ENCODE peak calls at places on chromosome 5, in eight cellular contexts. V is CD4-positive, CD25-positive, alpha-beta regulatory T cell; U is M059J; Q is tibial artery; A is stromal cell of bone marrow; D is WTC11; N is PC-9; C is LoVo. M is an unnamed sample.

GRCh38 chr5:58999804-59000595 is 417.1 kb downstream of the RAB3C start:
- DNase-seq in V (no peak), U (peak), Q (no peak), A (no peak), D (peak), N (no peak), C (no peak), M (no peak)

GRCh38 chr5:11385901-11386293 is 518.3 kb downstream of the CTNND2 start:
- DNase-seq in V (no peak), U (peak), Q (no peak), A (no peak), D (peak), N (no peak), C (no peak), M (no peak)

GRCh38 chr5:33379757-33380156 is 61.0 kb upstream of the TARS1 start:
- DNase-seq in V (no peak), U (peak), Q (no peak), A (no peak), D (peak), N (peak), C (no peak), M (no peak)

GRCh38 chr5:52898961-52899680 is 90.0 kb upstream of the ITGA2 start:
- DNase-seq in V (no peak), U (peak), Q (no peak), A (no peak), D (no peak), N (no peak), C (no peak), M (peak)

GRCh38 chr5:135979510-135979909 is 24.7 kb upstream of the LECT2 start:
- DNase-seq in V (no peak), U (no peak), Q (no peak), A (peak), D (no peak), N (no peak), C (no peak), M (no peak)

GRCh38 chr5:172428224-172429166 is 25.8 kb downstream of the SH3PXD2B start:
- DNase-seq in V (no peak), U (no peak), Q (no peak), A (no peak), D (no peak), N (peak), C (no peak), M (no peak)

GRCh38 chr5:4976918-4977317 is 163.2 kb upstream of the ADAMTS16 start:
- DNase-seq in V (no peak), U (peak), Q (no peak), A (no peak), D (no peak), N (no peak), C (no peak), M (no peak)

GRCh38 chr5:32027717-32028321 is 146.3 kb downstream of the GOLPH3 start:
- DNase-seq in V (no peak), U (peak), Q (peak), A (peak), D (no peak), N (peak), C (peak), M (peak)

GRCh38 chr5:34728236-34728635 is 72.1 kb downstream of the RAI14 start:
- DNase-seq in V (no peak), U (no peak), Q (no peak), A (no peak), D (no peak), N (no peak), C (no peak), M (no peak)

GRCh38 chr5:37189355-37189754 is 59.8 kb downstream of the CPLANE1 start:
- DNase-seq in V (no peak), U (no peak), Q (no peak), A (no peak), D (no peak), N (no peak), C (no peak), M (no peak)

GRCh38 chr5:118144540-118144939 is 843.8 kb downstream of the DTWD2 start:
- DNase-seq in V (no peak), U (no peak), Q (no peak), A (no peak), D (no peak), N (no peak), C (no peak), M (no peak)

GRCh38 chr5:37840036-37840909 is at the start of gene GDNF:
- DNase-seq in V (no peak), U (peak), Q (no peak), A (peak), D (peak), N (no peak), C (no peak), M (peak)

GRCh38 chr5:111758284-111758628 is 1.3 kb upstream of the NREP start:
- DNase-seq in V (no peak), U (no peak), Q (no peak), A (no peak), D (no peak), N (no peak), C (no peak), M (no peak)

GRCh38 chr5:1118231-1118698 is 6.4 kb upstream of the SLC12A7 start:
- DNase-seq in V (no peak), U (peak), Q (no peak), A (no peak), D (no peak), N (peak), C (no peak), M (peak)